ENCODE peak calls at places on chromosome 15, in nine cellular contexts. Q, L, F, N, M, Y, H, J and Z are unnamed samples.

GRCh38 chr15:55526559-55527036 is 18.6 kb upstream of the DNAAF4 start:
- DNase-seq in Q (no peak), L (no peak), F (peak), N (peak), M (no peak), Y (peak), H (peak), J (peak), Z (peak)

GRCh38 chr15:46277994-46278885 is 643.4 kb downstream of the SQOR start:
- DNase-seq in Q (no peak), L (peak), F (no peak), N (no peak), M (no peak), Y (peak), H (no peak), J (no peak), Z (no peak)

GRCh38 chr15:61831505-61831921 is 228.7 kb downstream of the VPS13C start:
- DNase-seq in Q (no peak), L (no peak), F (no peak), N (no peak), M (no peak), Y (peak), H (no peak), J (no peak), Z (no peak)

GRCh38 chr15:64137226-64137833 is 14.2 kb upstream of the SNX22 start:
- DNase-seq in Q (no peak), L (no peak), F (no peak), N (no peak), M (no peak), Y (no peak), H (no peak), J (no peak), Z (no peak)

GRCh38 chr15:64943512-64944225 is 32.0 kb downstream of the ANKDD1A start:
- DNase-seq in Q (no peak), L (no peak), F (no peak), N (no peak), M (no peak), Y (no peak), H (no peak), J (no peak), Z (no peak)

GRCh38 chr15:66039117-66039860 is 170.0 kb downstream of the RAB11A start:
- DNase-seq in Q (peak), L (no peak), F (peak), N (no peak), M (no peak), Y (no peak), H (no peak), J (no peak), Z (no peak)

GRCh38 chr15:31160297-31160696 is 58.8 kb upstream of the TRPM1 start:
- DNase-seq in Q (no peak), L (no peak), F (no peak), N (no peak), M (no peak), Y (no peak), H (no peak), J (no peak), Z (no peak)

GRCh38 chr15:38885001-38885400 is 320.4 kb upstream of the RASGRP1 start:
- DNase-seq in Q (no peak), L (no peak), F (peak), N (no peak), M (no peak), Y (no peak), H (no peak), J (no peak), Z (no peak)